ENCODE peak calls at places on chromosomes 4 and X, in five cellular contexts. I is SK-N-SH, H is HepG2, A is HCT116, P is GM12878. S is an unnamed sample.

GRCh38 chrX:114047558-114047957 is 536.3 kb upstream of the HTR2C start:
- DNase-seq in I (no peak), H (no peak), A (no peak), P (no peak), S (no peak)

GRCh38 chrX:130049821-130050220 is 60.5 kb downstream of the ELF4 start:
- DNase-seq in I (no peak), H (no peak), A (no peak), P (no peak), S (no peak)

GRCh38 chr4:30952526-30953219 is 232.5 kb downstream of the PCDH7 start:
- DNase-seq in I (no peak), H (no peak), A (peak), P (no peak), S (no peak)

GRCh38 chr4:107349732-107350131 is 313.6 kb upstream of the DKK2 start:
- DNase-seq in I (no peak), H (no peak), A (no peak), P (no peak), S (no peak)

GRCh38 chr4:38114435-38114834 is 154.2 kb downstream of the PTTG2 start:
- DNase-seq in I (no peak), H (no peak), A (no peak), P (no peak), S (no peak)

GRCh38 chr4:41656572-41657301 is 91.8 kb downstream of the PHOX2B start:
- DNase-seq in I (no peak), H (no peak), A (no peak), P (no peak), S (no peak)

GRCh38 chr4:163808091-163808490 is 313.6 kb downstream of the TMA16 start:
- DNase-seq in I (no peak), H (no peak), A (no peak), P (no peak), S (no peak)

GRCh38 chr4:56220261-56220660 is 167.0 kb downstream of the AASDH start:
- DNase-seq in I (no peak), H (no peak), A (no peak), P (no peak), S (no peak)

GRCh38 chrX:53223955-53224859 is 800 bp downstream of the KDM5C start:
- DNase-seq in I (peak), H (peak), A (peak), P (no peak), S (peak)

GRCh38 chr4:55405073-55405472 is 9.3 kb downstream of the TMEM165 start:
- DNase-seq in I (no peak), H (no peak), A (no peak), P (no peak), S (no peak)

DNA sequence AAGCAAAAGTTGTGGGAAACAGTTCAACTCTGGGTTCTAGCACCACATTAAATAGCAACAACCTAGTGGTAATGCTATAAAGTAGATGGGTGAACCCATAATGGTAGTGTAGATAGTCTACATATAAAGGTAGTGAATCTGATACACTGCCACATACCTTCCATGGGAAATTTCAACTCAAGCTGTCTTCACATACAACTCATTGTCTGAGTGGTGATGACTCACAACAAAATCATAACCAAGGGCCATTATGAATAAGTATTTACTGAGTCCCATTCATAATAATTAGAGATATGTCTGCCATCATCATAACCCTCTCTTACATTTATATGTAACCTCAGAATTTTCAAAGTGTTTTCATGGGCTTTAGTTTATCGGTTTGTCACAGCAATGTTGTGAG is 34.8 kb downstream of the EGF start:
- DNase-seq in I (no peak), H (no peak), A (no peak), P (no peak), S (no peak)
- TF ChIP-seq ZBTB33 in I (no peak), H (no peak), A (no peak), P (no peak), S (no peak)

GRCh38 chrX:121581885-121582284 is 534.5 kb downstream of the GLUD2 start:
- DNase-seq in I (no peak), H (no peak), A (no peak), P (no peak), S (no peak)

DNA sequence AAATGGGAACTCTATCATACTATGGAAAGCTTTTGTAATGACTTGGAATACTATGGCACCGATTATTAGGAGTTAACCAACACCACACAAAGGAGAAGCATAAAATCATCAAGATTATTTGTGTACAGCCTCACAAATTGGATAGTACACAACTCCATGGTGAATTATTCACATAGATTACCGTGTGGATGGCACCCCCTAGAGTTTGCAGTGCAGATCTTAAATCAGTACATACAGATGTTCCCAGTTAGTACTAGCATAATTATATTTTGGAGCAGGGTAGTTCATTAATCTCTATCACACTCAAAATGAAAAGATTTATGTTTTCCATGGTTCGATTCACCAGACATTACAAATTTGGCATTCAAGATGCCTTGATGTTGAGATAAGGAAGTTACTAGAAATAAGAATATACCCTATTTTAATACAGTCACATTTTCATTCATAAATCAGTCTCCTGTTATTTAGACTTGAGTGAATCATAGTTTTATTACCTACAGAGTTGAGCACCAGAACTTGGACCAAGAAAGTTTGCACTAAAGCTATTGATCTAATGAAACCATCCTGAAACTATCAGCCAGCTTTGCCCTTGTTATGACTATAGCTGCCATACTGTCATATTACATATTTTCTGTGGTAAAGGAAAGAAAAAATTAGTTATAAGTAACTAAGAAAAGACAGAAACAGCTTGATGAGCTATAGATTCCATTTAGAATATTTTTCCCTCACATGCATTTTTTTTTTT is 531.8 kb downstream of the GLUD2 start:
- DNase-seq in I (peak), H (peak), A (peak), P (peak), S (peak)
- TF ChIP-seq CTCF in I (peak), H (peak), A (peak), P (peak), S (peak)

DNA sequence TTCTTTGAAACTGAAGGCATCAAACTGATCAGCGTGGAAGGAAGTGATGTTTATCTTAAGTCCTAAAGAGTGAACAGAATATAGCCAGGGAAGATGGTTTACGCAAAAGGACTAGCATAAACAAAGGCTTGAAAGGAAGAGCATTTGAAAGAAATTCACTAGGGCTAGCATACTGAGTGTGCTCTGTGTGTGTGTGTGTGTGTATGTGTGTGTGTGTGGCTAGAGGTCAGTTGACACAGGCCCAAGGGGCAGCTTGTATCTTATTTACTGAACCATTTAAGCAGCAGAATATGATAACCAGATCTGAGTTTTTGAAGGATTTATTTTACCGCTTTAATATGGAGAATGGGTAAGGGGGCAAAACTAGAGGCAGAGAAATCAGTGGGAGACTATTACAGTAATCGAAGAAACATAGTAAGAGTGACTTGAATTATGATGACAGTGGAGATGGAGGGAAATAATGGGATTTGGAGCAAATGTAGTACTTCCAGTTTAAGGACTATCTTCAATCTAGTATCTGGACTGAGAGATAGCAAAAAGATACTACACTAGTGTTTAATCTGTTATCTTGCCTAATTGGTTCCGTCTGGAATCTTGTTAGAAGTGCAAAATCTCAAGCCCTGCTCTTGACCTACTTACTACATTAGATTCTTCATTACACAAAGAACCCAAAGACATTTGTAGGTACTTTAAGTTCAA is 36.9 kb downstream of the CEP44 start:
- DNase-seq in I (no peak), H (no peak), A (no peak), P (no peak), S (peak)
- TF ChIP-seq REST in I (no peak), H (no peak), A (no peak), P (no peak), S (no peak)

DNA sequence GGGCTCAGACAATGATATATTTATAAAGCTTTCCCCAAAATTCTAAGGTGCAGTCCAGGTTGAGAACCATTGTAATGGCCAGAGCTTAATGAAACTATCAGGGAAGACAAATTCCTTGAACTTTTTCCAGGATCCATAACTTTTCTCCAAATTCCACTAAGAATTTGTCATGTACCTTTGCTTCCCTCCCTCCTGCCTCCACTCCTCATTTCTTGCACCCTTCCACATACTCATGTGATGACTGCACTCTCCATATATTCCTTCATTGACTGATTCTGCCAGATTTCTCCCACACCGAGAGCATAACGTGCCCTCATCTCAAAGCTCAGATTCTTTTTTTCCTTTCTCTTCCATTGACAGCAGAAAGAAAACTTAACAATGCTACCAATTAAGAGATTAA is 20.9 kb upstream of the AMELX start:
- DNase-seq in I (no peak), H (no peak), A (no peak), P (no peak), S (no peak)
- TF ChIP-seq ZBTB33 in I (no peak), H (no peak), A (no peak), P (no peak), S (no peak)